ENCODE peak calls at places on chromosomes 12 and 14, in eight cellular contexts. K is Karpas-422, C is mammary epithelial cell, M is IMR-90, S is neural progenitor cell, H is PC-3, O is fibroblast of lung, L is K562. U is an unnamed sample.
A peak's percentile ranks its signal among the peaks of the same experiment; 100 is the strongest.

GRCh38 chr12:59742831-59743230 is 147.0 kb downstream of the SLC16A7 start:
- DNase-seq in K (no peak), C (peak; percentile 8), L (no peak), M (peak; percentile 71), H (no peak), S (no peak), O (peak; percentile 55), U (no peak)

GRCh38 chr12:95102916-95103671 is 29.7 kb upstream of the NR2C1 start:
- DNase-seq in L (no peak), S (no peak), M (peak; percentile 94), O (peak; percentile 83), C (peak; percentile 98), H (peak; percentile 99), K (peak; percentile 67), U (no peak)

GRCh38 chr14:32397871-32398640 is 69.0 kb downstream of the AKAP6 start:
- DNase-seq in H (peak; percentile 94), S (no peak), C (peak; percentile 82), M (peak; percentile 44), O (peak; percentile 48), K (no peak), L (no peak), U (no peak)

GRCh38 chr12:115709410-115710065 is 568.0 kb downstream of the MED13L start:
- DNase-seq in M (no peak), H (no peak), S (no peak), L (no peak), O (peak; percentile 32), K (no peak), C (no peak), U (no peak)

GRCh38 chr14:21048638-21049037 is 6.5 kb downstream of the RNASE7 start:
- DNase-seq in C (no peak), M (no peak), O (no peak), L (peak; percentile 24), H (no peak), S (no peak), K (no peak), U (no peak)

GRCh38 chr12:94813314-94813713 is 163.0 kb upstream of the TMCC3 start:
- DNase-seq in C (no peak), M (no peak), H (peak; percentile 11), S (no peak), L (no peak), O (peak; percentile 17), K (no peak), U (no peak)

GRCh38 chr12:122028601-122029560 is 7.2 kb downstream of the BCL7A start:
- DNase-seq in H (no peak), M (no peak), C (peak; percentile 60), K (peak; percentile 86), O (no peak), S (no peak), L (no peak), U (no peak)

GRCh38 chr14:93954900-93955891 is 21.2 kb downstream of the ASB2 start:
- DNase-seq in M (no peak), S (no peak), K (peak; percentile 79), C (no peak), L (no peak), O (no peak), H (no peak), U (no peak)

GRCh38 chr12:16670456-16671050 is 64.6 kb upstream of the LMO3 start:
- DNase-seq in H (no peak), K (no peak), S (no peak), M (peak; percentile 0), O (no peak), C (peak; percentile 56), L (no peak), U (no peak)

GRCh38 chr14:52267501-52268190 is at the start of gene PTGDR:
- DNase-seq in L (no peak), M (no peak), S (peak; percentile 70), C (peak; percentile 6), H (no peak), O (peak; percentile 30), K (no peak), U (peak; percentile 83)

GRCh38 chr14:81400852-81401251 is 728 bp upstream of the STON2 start:
- DNase-seq in O (peak; percentile 99), M (peak; percentile 51), H (peak; percentile 99), K (no peak), S (peak; percentile 43), C (peak; percentile 97), L (peak; percentile 31), U (no peak)

GRCh38 chr14:53850714-53851296 is 105.8 kb downstream of the BMP4 start:
- DNase-seq in K (no peak), H (peak; percentile 72), L (no peak), C (peak; percentile 27), O (peak; percentile 24), M (peak; percentile 39), S (no peak), U (no peak)

GRCh38 chr12:56086096-56086495 is 6.1 kb downstream of the ERBB3 start:
- DNase-seq in K (peak; percentile 46), C (peak; percentile 72), O (no peak), M (no peak), H (peak; percentile 90), S (no peak), L (no peak), U (no peak)

GRCh38 chr12:48001426-48002178 is 2.7 kb downstream of the COL2A1 start:
- DNase-seq in M (no peak), S (peak; percentile 90), K (no peak), L (peak; percentile 14), H (peak; percentile 58), C (peak; percentile 64), O (peak; percentile 24), U (peak; percentile 94)

GRCh38 chr12:50017653-50018052 is 7.6 kb downstream of the RACGAP1 start:
- DNase-seq in L (no peak), M (peak; percentile 61), O (peak; percentile 93), C (no peak), K (no peak), S (no peak), H (no peak), U (peak; percentile 22)

GRCh38 chr12:2489266-2489665 is 305.5 kb upstream of the FKBP4 start:
- DNase-seq in O (no peak), K (no peak), M (no peak), S (peak; percentile 18), L (no peak), C (no peak), H (no peak), U (peak; percentile 79)

DNA sequence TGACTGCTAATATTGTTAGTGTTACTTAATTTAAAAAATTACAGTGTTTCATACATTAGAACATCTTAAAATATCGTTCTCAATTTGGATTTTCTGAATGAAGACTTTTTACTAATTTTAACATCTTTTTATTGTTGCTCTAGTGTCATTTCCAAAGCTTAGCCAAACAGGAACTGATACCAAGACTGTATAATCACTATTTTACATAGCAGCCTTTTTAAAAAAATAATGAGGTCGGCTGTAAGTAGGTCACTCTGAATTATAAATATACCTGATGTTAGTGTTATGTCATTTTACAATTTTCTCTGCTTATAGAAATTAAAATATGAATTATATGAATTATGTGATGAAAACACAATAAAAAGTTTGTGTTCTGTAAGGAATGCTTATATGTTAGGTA is 321.5 kb downstream of the TMEM117 start:
- DNase-seq in L (no peak), S (no peak), O (no peak), K (peak; percentile 47), H (no peak), C (no peak), M (no peak), U (no peak)
- H3K9ac ChIP-seq in L (no peak overlapping the region), S (no peak overlapping the region), O (no peak overlapping the region), K (no peak overlapping the region), H (no peak overlapping the region), C (no peak overlapping the region), M (no peak overlapping the region), U (no peak overlapping the region)

DNA sequence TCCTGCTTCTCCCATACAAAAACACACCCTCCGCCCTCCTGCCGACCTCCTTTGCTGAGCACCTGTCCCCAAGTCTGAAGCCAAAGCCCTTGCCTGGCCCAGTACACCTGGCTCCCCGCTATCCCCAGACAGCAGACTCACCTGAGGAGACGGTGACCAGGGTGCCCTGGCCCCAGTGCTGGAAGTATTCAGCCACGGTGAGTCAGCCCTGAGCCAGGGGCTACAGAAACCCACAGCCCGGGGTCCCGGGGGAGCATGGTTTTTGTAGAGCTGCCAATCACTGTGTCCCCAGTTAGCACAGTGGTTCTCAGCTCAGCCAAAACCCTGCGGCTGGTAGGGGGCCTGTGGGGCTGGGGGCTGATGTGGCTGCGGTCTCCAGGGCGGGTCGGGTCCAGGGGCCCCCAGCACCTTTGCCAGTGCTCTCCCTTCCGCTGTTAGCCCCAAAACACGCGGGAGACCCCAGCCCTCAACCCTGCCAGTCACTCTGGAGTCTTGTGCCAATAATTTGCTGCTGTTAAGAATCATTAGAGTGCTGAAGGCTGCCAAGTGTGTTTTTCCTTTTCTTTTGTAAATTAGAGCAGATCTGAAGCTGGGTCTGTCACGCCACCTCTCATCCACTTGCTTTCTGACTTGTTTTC is 339.0 kb downstream of the TMEM121 start:
- DNase-seq in L (no peak), M (no peak), O (no peak), S (no peak), C (no peak), K (no peak), H (no peak), U (peak; percentile 3)
- H3K9me3 ChIP-seq in L (no peaks in the 10 kb centered on the region), M (peaks cover 54% of the 10 kb centered on the region), O (no peaks in the 10 kb centered on the region), S (peaks cover 2% of the 10 kb centered on the region), C (peaks cover 38% of the 10 kb centered on the region), K (no peaks in the 10 kb centered on the region), H (no peaks in the 10 kb centered on the region), U (peaks cover 59% of the 10 kb centered on the region)

DNA sequence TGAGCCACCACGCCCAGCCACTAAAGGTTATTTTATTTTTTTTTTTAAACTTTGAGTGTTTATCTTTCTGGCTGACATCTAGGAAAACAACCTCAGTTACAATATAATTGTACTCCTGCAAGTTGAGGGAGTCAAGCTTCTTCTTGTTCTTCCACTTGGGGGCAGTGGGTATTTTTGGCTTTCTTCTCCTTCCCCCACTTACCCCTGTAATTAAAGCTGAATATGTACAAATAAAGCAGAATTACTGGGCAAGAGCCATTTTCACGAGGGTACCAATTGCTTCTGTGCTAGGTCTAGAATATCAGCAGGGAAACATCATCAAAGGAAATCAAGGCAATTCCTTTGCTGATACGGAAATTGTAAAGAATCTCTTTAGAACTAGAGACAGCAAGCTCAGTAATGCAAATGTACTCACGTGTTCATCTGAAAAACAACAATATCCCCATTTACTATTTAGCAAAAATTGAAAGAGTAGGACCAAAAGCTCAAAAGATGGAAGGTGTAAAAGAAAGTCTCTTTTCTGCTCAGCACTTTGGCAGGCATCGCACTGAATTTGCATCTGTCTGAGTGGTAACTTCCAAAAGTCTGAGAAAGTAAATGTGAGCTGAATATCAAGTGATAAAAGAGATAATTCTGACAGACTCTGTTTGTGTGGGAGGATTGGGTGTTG is 72.8 kb downstream of the TAOK3 start:
- DNase-seq in K (no peak), C (no peak), H (no peak), S (no peak), O (peak; percentile 51), M (no peak), L (peak; percentile 18), U (no peak)
- H3K9ac ChIP-seq in K (peak overlapping the region; percentile 27), C (no peak overlapping the region), H (no peak overlapping the region), S (no peak overlapping the region), O (no peak overlapping the region), M (no peak overlapping the region), L (no peak overlapping the region), U (no peak overlapping the region)

DNA sequence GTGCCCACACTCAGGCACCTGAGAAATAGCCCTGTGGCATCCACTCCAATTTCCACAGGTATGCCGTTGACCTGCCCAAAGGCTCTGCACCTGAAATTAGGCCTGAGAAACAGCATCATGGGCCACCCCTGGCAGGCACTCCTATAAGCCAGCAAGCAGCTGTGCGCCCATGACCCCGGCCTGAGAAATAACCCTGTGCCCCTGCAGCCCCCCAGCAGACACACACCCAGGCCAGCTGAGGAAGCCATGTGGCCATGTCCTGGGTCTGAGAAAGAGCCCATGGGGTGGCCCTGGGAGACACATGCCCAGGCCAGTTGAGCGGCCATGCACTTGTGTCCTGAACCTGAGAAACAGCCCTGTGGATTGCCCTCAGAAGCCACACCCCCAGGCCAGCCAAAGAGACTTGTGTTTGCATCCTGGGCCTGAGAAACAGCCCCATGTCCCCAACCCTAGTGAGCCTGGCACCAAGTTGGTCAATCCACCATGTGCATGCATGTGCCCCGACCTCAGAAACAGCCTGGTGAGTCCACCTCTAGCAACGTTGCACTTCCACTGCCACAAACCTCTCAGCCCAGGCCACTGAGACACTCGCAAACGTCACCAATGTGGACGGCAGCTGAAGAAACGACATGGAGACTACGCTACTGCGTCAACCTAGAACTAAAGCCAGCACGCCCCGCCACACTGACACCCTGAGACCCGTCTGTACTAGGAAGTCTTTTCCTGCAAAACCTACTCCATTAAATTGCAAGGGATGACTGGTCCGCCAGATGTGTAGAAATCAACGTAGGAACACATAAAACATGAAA is 411.9 kb downstream of the TMEM121 start:
- DNase-seq in L (no peak), M (no peak), K (no peak), H (no peak), O (no peak), C (no peak), S (no peak), U (peak; percentile 13)
- H3K9me3 ChIP-seq in L (no peaks in the 10 kb centered on the region), M (peaks cover 42% of the 10 kb centered on the region), K (no peaks in the 10 kb centered on the region), H (peaks cover 10% of the 10 kb centered on the region), O (no peaks in the 10 kb centered on the region), C (peaks cover 28% of the 10 kb centered on the region), S (peaks cover 21% of the 10 kb centered on the region), U (peaks cover 74% of the 10 kb centered on the region)

U was measured in endodermal cell.